ENCODE peak calls at places on chromosome 11, in four cellular contexts. One of them, this sample, is unnamed.
A peak's percentile ranks its signal among the peaks of the same experiment; 100 is the strongest.

GRCh38 chr11:115616941-115617340 is 112.7 kb upstream of the CADM1 start:
- DNase-seq in IMR-90: peak; percentile 90
- DNase-seq in mesendoderm: no peak
- DNase-seq in H1: no peak
- DNase-seq in this sample: no peak

GRCh38 chr11:1017269-1018005 is 19.1 kb downstream of the MUC6 start:
- DNase-seq in IMR-90: no peak
- DNase-seq in mesendoderm: no peak
- DNase-seq in H1: no peak
- DNase-seq in this sample: no peak

GRCh38 chr11:75966546-75967287 is 151.7 kb downstream of the UVRAG start:
- DNase-seq in IMR-90: peak; percentile 84
- DNase-seq in mesendoderm: peak; percentile 43
- DNase-seq in H1: no peak
- DNase-seq in this sample: no peak

GRCh38 chr11:131982154-131982553 is 611.7 kb downstream of the NTM start:
- DNase-seq in IMR-90: no peak
- DNase-seq in mesendoderm: peak; percentile 71
- DNase-seq in H1: peak; percentile 52
- DNase-seq in this sample: peak; percentile 84

GRCh38 chr11:61555051-61555969 is 25.6 kb downstream of the SYT7 start:
- DNase-seq in IMR-90: no peak
- DNase-seq in mesendoderm: no peak
- DNase-seq in H1: peak; percentile 72
- DNase-seq in this sample: peak; percentile 59

GRCh38 chr11:66315921-66316811 is 678 bp downstream of the CD248 start:
- DNase-seq in IMR-90: no peak
- DNase-seq in mesendoderm: no peak
- DNase-seq in H1: no peak
- DNase-seq in this sample: no peak

GRCh38 chr11:76277298-76278175 is 71.2 kb upstream of the WNT11 start:
- DNase-seq in IMR-90: no peak
- DNase-seq in mesendoderm: no peak
- DNase-seq in H1: no peak
- DNase-seq in this sample: no peak

GRCh38 chr11:93648168-93648567 is 13.3 kb upstream of the CEP295 start:
- DNase-seq in IMR-90: peak; percentile 21
- DNase-seq in mesendoderm: peak; percentile 55
- DNase-seq in H1: no peak
- DNase-seq in this sample: no peak

GRCh38 chr11:130553306-130553705 is 104.9 kb downstream of the ADAMTS15 start:
- DNase-seq in IMR-90: peak; percentile 39
- DNase-seq in mesendoderm: no peak
- DNase-seq in H1: no peak
- DNase-seq in this sample: no peak

GRCh38 chr11:104700609-104701008 is 197.7 kb downstream of the CASP12 start:
- DNase-seq in IMR-90: peak; percentile 84
- DNase-seq in mesendoderm: no peak
- DNase-seq in H1: no peak
- DNase-seq in this sample: no peak

GRCh38 chr11:8258771-8259170 is 4.9 kb downstream of the LMO1 start:
- DNase-seq in IMR-90: peak; percentile 26
- DNase-seq in mesendoderm: no peak
- DNase-seq in H1: peak; percentile 35
- DNase-seq in this sample: peak; percentile 19

GRCh38 chr11:11502303-11502828 is 119.4 kb downstream of the GALNT18 start:
- DNase-seq in IMR-90: no peak
- DNase-seq in mesendoderm: no peak
- DNase-seq in H1: no peak
- DNase-seq in this sample: no peak

GRCh38 chr11:95559899-95560298 is 229.7 kb downstream of the FAM76B start:
- DNase-seq in IMR-90: no peak
- DNase-seq in mesendoderm: no peak
- DNase-seq in H1: no peak
- DNase-seq in this sample: no peak

GRCh38 chr11:58968251-58968711 is 29.0 kb downstream of the GLYATL1 start:
- DNase-seq in IMR-90: no peak
- DNase-seq in mesendoderm: no peak
- DNase-seq in H1: no peak
- DNase-seq in this sample: peak; percentile 43

GRCh38 chr11:12673601-12673923 is 659 bp upstream of the TEAD1 start:
- DNase-seq in IMR-90: no peak
- DNase-seq in mesendoderm: no peak
- DNase-seq in H1: no peak
- DNase-seq in this sample: no peak

GRCh38 chr11:134938212-134938611 is 526.2 kb upstream of the B3GAT1 start:
- DNase-seq in IMR-90: no peak
- DNase-seq in mesendoderm: no peak
- DNase-seq in H1: no peak
- DNase-seq in this sample: no peak

GRCh38 chr11:9003573-9004309 is at the start of gene NRIP3:
- DNase-seq in IMR-90: peak; percentile 52
- DNase-seq in mesendoderm: peak; percentile 66
- DNase-seq in H1: peak; percentile 83
- DNase-seq in this sample: peak; percentile 61

GRCh38 chr11:123560001-123560400 is 94.4 kb downstream of the SCN3B start:
- DNase-seq in IMR-90: peak; percentile 88
- DNase-seq in mesendoderm: no peak
- DNase-seq in H1: no peak
- DNase-seq in this sample: no peak

GRCh38 chr11:20109731-20110445 is 50.4 kb downstream of the DBX1 start:
- DNase-seq in IMR-90: peak; percentile 24
- DNase-seq in mesendoderm: peak; percentile 22
- DNase-seq in H1: no peak
- DNase-seq in this sample: no peak

GRCh38 chr11:11965656-11966353 is 42.6 kb downstream of the DKK3 start:
- DNase-seq in IMR-90: no peak
- DNase-seq in mesendoderm: no peak
- DNase-seq in H1: no peak
- DNase-seq in this sample: peak; percentile 24

GRCh38 chr11:72069200-72069599 is 11.1 kb downstream of the NUMA1 start:
- DNase-seq in IMR-90: no peak
- DNase-seq in mesendoderm: no peak
- DNase-seq in H1: no peak
- DNase-seq in this sample: no peak

GRCh38 chr11:121415861-121416260 is 36.3 kb upstream of the SORL1 start:
- DNase-seq in IMR-90: no peak
- DNase-seq in mesendoderm: no peak
- DNase-seq in H1: no peak
- DNase-seq in this sample: no peak

GRCh38 chr11:87425943-87426342 is 388.2 kb downstream of the TMEM135 start:
- DNase-seq in IMR-90: peak; percentile 62
- DNase-seq in mesendoderm: peak; percentile 48
- DNase-seq in H1: no peak
- DNase-seq in this sample: no peak

GRCh38 chr11:116742104-116742503 is 30.7 kb downstream of the BUD13 start:
- DNase-seq in IMR-90: peak; percentile 62
- DNase-seq in mesendoderm: peak; percentile 53
- DNase-seq in H1: no peak
- DNase-seq in this sample: no peak

GRCh38 chr11:77312107-77312506 is 10.6 kb upstream of the GDPD4 start:
- DNase-seq in IMR-90: no peak
- DNase-seq in mesendoderm: no peak
- DNase-seq in H1: no peak
- DNase-seq in this sample: no peak

GRCh38 chr11:77308838-77309237 is 7.4 kb upstream of the GDPD4 start:
- DNase-seq in IMR-90: no peak
- DNase-seq in mesendoderm: no peak
- DNase-seq in H1: no peak
- DNase-seq in this sample: no peak

GRCh38 chr11:77311701-77312100 is 10.2 kb upstream of the GDPD4 start:
- DNase-seq in IMR-90: no peak
- DNase-seq in mesendoderm: no peak
- DNase-seq in H1: no peak
- DNase-seq in this sample: no peak

DNA sequence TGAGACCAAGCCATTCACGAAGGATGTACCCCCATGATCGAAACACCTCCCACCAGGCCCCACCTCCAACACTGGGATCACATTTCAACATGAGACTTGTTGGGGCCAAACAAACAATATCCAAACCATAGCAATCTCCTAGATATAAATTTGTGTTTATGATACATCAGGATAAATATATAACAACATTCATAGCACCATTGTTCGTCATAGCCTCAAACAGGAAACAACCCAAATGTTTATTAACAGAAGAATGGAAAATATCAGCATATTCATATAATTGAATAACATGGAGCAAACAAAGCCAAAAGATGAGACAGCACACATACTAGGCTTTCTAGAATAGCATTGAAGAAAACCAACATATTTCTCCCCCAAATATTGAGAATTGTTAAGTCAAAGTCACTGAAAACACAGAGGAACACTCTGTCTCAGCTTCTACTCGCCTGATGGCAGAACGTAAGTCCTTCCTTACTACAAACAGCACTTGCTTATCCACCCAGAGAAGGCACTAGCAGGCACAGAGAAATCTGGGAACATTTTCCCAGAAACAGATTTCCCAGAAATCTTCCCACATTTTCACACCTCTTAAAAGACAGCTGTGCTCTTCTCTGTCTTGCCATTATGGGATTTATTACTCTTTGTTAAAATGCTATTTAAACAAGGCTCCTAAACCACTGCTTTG is 8.1 kb upstream of the GDPD4 start:
- DNase-seq in IMR-90: peak; percentile 5
- DNase-seq in mesendoderm: no peak
- DNase-seq in H1: no peak
- DNase-seq in this sample: no peak
- H3K56ac ChIP-seq in IMR-90: no peak overlapping the region
- H3K56ac ChIP-seq in mesendoderm: no peak overlapping the region
- H3K56ac ChIP-seq in H1: no peak overlapping the region
- H3K56ac ChIP-seq in this sample: no peak overlapping the region

GRCh38 chr11:34181856-34182405 is 76.5 kb downstream of the NAT10 start:
- DNase-seq in IMR-90: no peak
- DNase-seq in mesendoderm: no peak
- DNase-seq in H1: no peak
- DNase-seq in this sample: no peak
- H3K56ac ChIP-seq in IMR-90: no peak overlapping the region
- H3K56ac ChIP-seq in mesendoderm: peak overlapping the region; percentile 10
- H3K56ac ChIP-seq in H1: no peak overlapping the region
- H3K56ac ChIP-seq in this sample: no peak overlapping the region

DNA sequence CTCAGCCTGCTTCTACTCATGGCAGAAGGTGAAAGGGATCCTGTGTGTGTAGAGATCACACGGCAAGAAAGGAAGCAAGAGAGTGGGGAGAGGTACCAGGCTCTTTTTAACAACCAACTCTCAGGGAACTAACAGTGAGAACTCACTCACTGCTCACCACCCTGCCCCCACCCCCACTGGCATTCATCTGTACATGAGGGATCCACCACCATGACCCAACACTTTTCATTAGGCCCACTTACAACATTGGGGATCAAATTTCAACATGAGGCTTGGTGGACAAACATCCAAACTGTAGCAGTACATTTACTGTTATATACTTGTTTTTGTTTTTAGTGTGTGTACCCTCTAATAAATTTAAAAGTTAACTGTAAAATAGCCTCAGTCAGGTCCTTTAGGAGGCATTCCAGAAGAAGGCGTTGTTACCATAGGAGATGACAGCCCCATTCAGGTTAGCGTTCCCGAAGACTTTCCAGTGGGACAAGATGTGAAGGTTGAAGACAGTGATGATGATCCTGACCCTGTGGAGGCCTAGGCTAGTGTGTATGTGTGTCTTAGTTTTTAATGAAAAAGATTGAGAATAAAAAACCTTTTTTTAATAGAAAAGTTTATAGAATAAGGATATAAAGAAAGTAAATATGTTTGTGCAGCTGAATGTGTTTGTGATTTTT is 11.3 kb downstream of the CUL5 start:
- DNase-seq in IMR-90: peak; percentile 25
- DNase-seq in mesendoderm: peak; percentile 46
- DNase-seq in H1: no peak
- DNase-seq in this sample: no peak
- H3K56ac ChIP-seq in IMR-90: no peak overlapping the region
- H3K56ac ChIP-seq in mesendoderm: no peak overlapping the region
- H3K56ac ChIP-seq in H1: no peak overlapping the region
- H3K56ac ChIP-seq in this sample: no peak overlapping the region

DNA sequence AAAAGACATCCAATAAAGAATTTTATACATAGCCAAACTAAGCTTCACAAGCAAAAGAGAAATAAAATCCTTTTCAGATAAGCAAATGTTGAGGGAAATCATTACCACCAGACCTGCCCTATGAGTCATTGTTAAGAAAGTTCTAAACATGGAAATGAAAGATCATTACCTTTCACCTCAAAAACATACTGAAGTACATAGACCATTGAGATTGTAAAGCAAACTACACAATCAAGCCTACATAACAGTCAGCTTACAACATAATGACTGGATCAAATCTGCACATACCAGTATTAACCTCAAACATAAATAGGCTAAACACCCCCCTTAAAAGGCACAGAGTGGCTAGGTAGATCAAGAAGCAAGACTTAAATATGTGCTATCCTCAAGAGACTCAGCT is 501.0 kb upstream of the LUZP2 start:
- DNase-seq in IMR-90: peak; percentile 96
- DNase-seq in mesendoderm: no peak
- DNase-seq in H1: no peak
- DNase-seq in this sample: no peak
- H3K56ac ChIP-seq in IMR-90: no peak overlapping the region
- H3K56ac ChIP-seq in mesendoderm: no peak overlapping the region
- H3K56ac ChIP-seq in H1: no peak overlapping the region
- H3K56ac ChIP-seq in this sample: no peak overlapping the region

GRCh38 chr11:48099916-48100446 is 116.6 kb upstream of the OR4B1 start:
- DNase-seq in IMR-90: no peak
- DNase-seq in mesendoderm: no peak
- DNase-seq in H1: peak; percentile 30
- DNase-seq in this sample: no peak
- H3K56ac ChIP-seq in IMR-90: no peak overlapping the region
- H3K56ac ChIP-seq in mesendoderm: no peak overlapping the region
- H3K56ac ChIP-seq in H1: no peak overlapping the region
- H3K56ac ChIP-seq in this sample: no peak overlapping the region

GRCh38 chr11:35586216-35586615 is 32.0 kb upstream of the FJX1 start:
- DNase-seq in IMR-90: no peak
- DNase-seq in mesendoderm: no peak
- DNase-seq in H1: no peak
- DNase-seq in this sample: no peak

GRCh38 chr11:35583126-35583525 is 35.1 kb upstream of the FJX1 start:
- DNase-seq in IMR-90: peak; percentile 56
- DNase-seq in mesendoderm: no peak
- DNase-seq in H1: no peak
- DNase-seq in this sample: no peak

GRCh38 chr11:35584321-35584720 is 33.9 kb upstream of the FJX1 start:
- DNase-seq in IMR-90: peak; percentile 88
- DNase-seq in mesendoderm: no peak
- DNase-seq in H1: no peak
- DNase-seq in this sample: no peak

GRCh38 chr11:35583843-35584242 is 34.4 kb upstream of the FJX1 start:
- DNase-seq in IMR-90: no peak
- DNase-seq in mesendoderm: no peak
- DNase-seq in H1: no peak
- DNase-seq in this sample: no peak

GRCh38 chr11:35585411-35585810 is 32.8 kb upstream of the FJX1 start:
- DNase-seq in IMR-90: no peak
- DNase-seq in mesendoderm: no peak
- DNase-seq in H1: no peak
- DNase-seq in this sample: no peak
- H3K56ac ChIP-seq in IMR-90: no peak overlapping the region
- H3K56ac ChIP-seq in mesendoderm: no peak overlapping the region
- H3K56ac ChIP-seq in H1: no peak overlapping the region
- H3K56ac ChIP-seq in this sample: no peak overlapping the region

This sample was measured in H9.